ENCODE peak calls at places on chromosomes 6 and 20, in five cellular contexts. One of them, this sample, is unnamed. For H3K79me2, the result is how much of the 10 kb centered on the place peaks cover.

GRCh38 chr20:20367681-20368413 is at the start of gene INSM1:
- DNase-seq in HepG2: no peak
- DNase-seq in GM12878: no peak
- DNase-seq in K562: no peak
- DNase-seq in H1: no peak
- DNase-seq in this sample: peak

GRCh38 chr20:63964412-63964811 is 5.3 kb downstream of the ZNF512B start:
- DNase-seq in HepG2: no peak
- DNase-seq in GM12878: no peak
- DNase-seq in K562: no peak
- DNase-seq in H1: no peak
- DNase-seq in this sample: no peak

GRCh38 chr6:93801101-93801847 is 381.9 kb upstream of the EPHA7 start:
- DNase-seq in HepG2: no peak
- DNase-seq in GM12878: no peak
- DNase-seq in K562: no peak
- DNase-seq in H1: no peak
- DNase-seq in this sample: no peak

GRCh38 chr6:124962617-124963415 is 579 bp downstream of the RNF217 start:
- DNase-seq in HepG2: no peak
- DNase-seq in GM12878: no peak
- DNase-seq in K562: peak
- DNase-seq in H1: peak
- DNase-seq in this sample: peak

GRCh38 chr20:3164043-3164762 is 4.5 kb upstream of the FASTKD5 start:
- DNase-seq in HepG2: no peak
- DNase-seq in GM12878: no peak
- DNase-seq in K562: no peak
- DNase-seq in H1: no peak
- DNase-seq in this sample: no peak

GRCh38 chr6:143368426-143368825 is 82.1 kb downstream of the ADAT2 start:
- DNase-seq in HepG2: no peak
- DNase-seq in GM12878: peak
- DNase-seq in K562: peak
- DNase-seq in H1: no peak
- DNase-seq in this sample: no peak

GRCh38 chr20:51417745-51418529 is 124.6 kb downstream of the NFATC2 start:
- DNase-seq in HepG2: no peak
- DNase-seq in GM12878: no peak
- DNase-seq in K562: no peak
- DNase-seq in H1: no peak
- DNase-seq in this sample: no peak

GRCh38 chr20:18677126-18677525 is 89.3 kb downstream of the DTD1 start:
- DNase-seq in HepG2: no peak
- DNase-seq in GM12878: no peak
- DNase-seq in K562: no peak
- DNase-seq in H1: no peak
- DNase-seq in this sample: no peak

GRCh38 chr6:145878591-145879295 is 64.1 kb upstream of the FBXO30 start:
- DNase-seq in HepG2: no peak
- DNase-seq in GM12878: no peak
- DNase-seq in K562: no peak
- DNase-seq in H1: no peak
- DNase-seq in this sample: no peak

GRCh38 chr6:37971711-37972410 is 152.3 kb downstream of the ZFAND3 start:
- DNase-seq in HepG2: no peak
- DNase-seq in GM12878: no peak
- DNase-seq in K562: no peak
- DNase-seq in H1: no peak
- DNase-seq in this sample: no peak

GRCh38 chr6:166736606-166737005 is 109.6 kb upstream of the RPS6KA2 start:
- DNase-seq in HepG2: no peak
- DNase-seq in GM12878: no peak
- DNase-seq in K562: no peak
- DNase-seq in H1: peak
- DNase-seq in this sample: no peak

GRCh38 chr6:44630125-44631028 is 242.9 kb downstream of the CDC5L start:
- DNase-seq in HepG2: peak
- DNase-seq in GM12878: no peak
- DNase-seq in K562: peak
- DNase-seq in H1: peak
- DNase-seq in this sample: peak

GRCh38 chr20:62485062-62485700 is 9.4 kb upstream of the GATA5 start:
- DNase-seq in HepG2: no peak
- DNase-seq in GM12878: no peak
- DNase-seq in K562: peak
- DNase-seq in H1: no peak
- DNase-seq in this sample: no peak

GRCh38 chr20:6299451-6299850 is 176.6 kb upstream of the FERMT1 start:
- DNase-seq in HepG2: no peak
- DNase-seq in GM12878: no peak
- DNase-seq in K562: no peak
- DNase-seq in H1: no peak
- DNase-seq in this sample: no peak

GRCh38 chr6:167799033-167799933 is 27.4 kb upstream of the AFDN start:
- DNase-seq in HepG2: no peak
- DNase-seq in GM12878: no peak
- DNase-seq in K562: no peak
- DNase-seq in H1: peak
- DNase-seq in this sample: peak

GRCh38 chr6:109961666-109962065 is 16.4 kb upstream of the GPR6 start:
- DNase-seq in HepG2: no peak
- DNase-seq in GM12878: no peak
- DNase-seq in K562: no peak
- DNase-seq in H1: no peak
- DNase-seq in this sample: no peak

GRCh38 chr20:63373996-63374395 is 12.8 kb upstream of the CHRNA4 start:
- DNase-seq in HepG2: no peak
- DNase-seq in GM12878: no peak
- DNase-seq in K562: no peak
- DNase-seq in H1: no peak
- DNase-seq in this sample: no peak

GRCh38 chr20:21208999-21209398 is 83.1 kb downstream of the KIZ start:
- DNase-seq in HepG2: no peak
- DNase-seq in GM12878: no peak
- DNase-seq in K562: no peak
- DNase-seq in H1: no peak
- DNase-seq in this sample: peak

GRCh38 chr6:94071835-94072234 is 652.5 kb upstream of the EPHA7 start:
- DNase-seq in HepG2: no peak
- DNase-seq in GM12878: no peak
- DNase-seq in K562: no peak
- DNase-seq in H1: no peak
- DNase-seq in this sample: no peak

GRCh38 chr6:47094351-47094925 is 52.3 kb upstream of the ADGRF1 start:
- DNase-seq in HepG2: peak
- DNase-seq in GM12878: no peak
- DNase-seq in K562: no peak
- DNase-seq in H1: no peak
- DNase-seq in this sample: no peak

GRCh38 chr6:156279306-156279969 is 497.7 kb upstream of the ARID1B start:
- DNase-seq in HepG2: no peak
- DNase-seq in GM12878: peak
- DNase-seq in K562: no peak
- DNase-seq in H1: no peak
- DNase-seq in this sample: peak

GRCh38 chr20:3927486-3928291 is 38.5 kb downstream of the PANK2 start:
- DNase-seq in HepG2: no peak
- DNase-seq in GM12878: no peak
- DNase-seq in K562: no peak
- DNase-seq in H1: peak
- DNase-seq in this sample: no peak

GRCh38 chr20:38170914-38171300 is 5.8 kb upstream of the TGM2 start:
- DNase-seq in HepG2: no peak
- DNase-seq in GM12878: no peak
- DNase-seq in K562: no peak
- DNase-seq in H1: no peak
- DNase-seq in this sample: no peak

GRCh38 chr20:32678948-32679347 is 5.2 kb upstream of the C20orf203 start:
- DNase-seq in HepG2: no peak
- DNase-seq in GM12878: no peak
- DNase-seq in K562: no peak
- DNase-seq in H1: no peak
- DNase-seq in this sample: no peak

GRCh38 chr6:130927305-130927704 is 100.1 kb downstream of the SMLR1 start:
- DNase-seq in HepG2: peak
- DNase-seq in GM12878: no peak
- DNase-seq in K562: peak
- DNase-seq in H1: no peak
- DNase-seq in this sample: no peak

GRCh38 chr20:57315964-57316480 is 13.6 kb upstream of the SPO11 start:
- DNase-seq in HepG2: no peak
- DNase-seq in GM12878: no peak
- DNase-seq in K562: no peak
- DNase-seq in H1: no peak
- DNase-seq in this sample: no peak

GRCh38 chr20:5001174-5002076 is at the start of gene SLC23A2:
- DNase-seq in HepG2: no peak
- DNase-seq in GM12878: no peak
- DNase-seq in K562: peak
- DNase-seq in H1: peak
- DNase-seq in this sample: peak

GRCh38 chr6:35181313-35181932 is 32.3 kb upstream of the SCUBE3 start:
- DNase-seq in HepG2: no peak
- DNase-seq in GM12878: no peak
- DNase-seq in K562: no peak
- DNase-seq in H1: no peak
- DNase-seq in this sample: no peak

GRCh38 chr6:128098000-128098581 is 197.2 kb upstream of the THEMIS start:
- DNase-seq in HepG2: no peak
- DNase-seq in GM12878: no peak
- DNase-seq in K562: no peak
- DNase-seq in H1: no peak
- DNase-seq in this sample: no peak

GRCh38 chr6:80205404-80205803 is 98.9 kb downstream of the BCKDHB start:
- DNase-seq in HepG2: no peak
- DNase-seq in GM12878: no peak
- DNase-seq in K562: no peak
- DNase-seq in H1: no peak
- DNase-seq in this sample: no peak

GRCh38 chr6:84078335-84078734 is 44.8 kb downstream of the MRAP2 start:
- DNase-seq in HepG2: no peak
- DNase-seq in GM12878: no peak
- DNase-seq in K562: peak
- DNase-seq in H1: no peak
- DNase-seq in this sample: no peak

GRCh38 chr6:14046476-14047068 is 71.0 kb upstream of the CD83 start:
- DNase-seq in HepG2: peak
- DNase-seq in GM12878: no peak
- DNase-seq in K562: peak
- DNase-seq in H1: peak
- DNase-seq in this sample: peak

GRCh38 chr6:8229913-8230312 is 127.6 kb upstream of the EEF1E1 start:
- DNase-seq in HepG2: no peak
- DNase-seq in GM12878: no peak
- DNase-seq in K562: no peak
- DNase-seq in H1: no peak
- DNase-seq in this sample: no peak

GRCh38 chr6:156659317-156660198 is 117.6 kb upstream of the ARID1B start:
- DNase-seq in HepG2: no peak
- DNase-seq in GM12878: no peak
- DNase-seq in K562: no peak
- DNase-seq in H1: no peak
- DNase-seq in this sample: no peak

GRCh38 chr6:72418495-72418894 is 203.4 kb upstream of the KCNQ5 start:
- DNase-seq in HepG2: no peak
- DNase-seq in GM12878: no peak
- DNase-seq in K562: peak
- DNase-seq in H1: no peak
- DNase-seq in this sample: no peak

GRCh38 chr20:38201356-38201755 is 36.3 kb upstream of the TGM2 start:
- DNase-seq in HepG2: no peak
- DNase-seq in GM12878: no peak
- DNase-seq in K562: peak
- DNase-seq in H1: no peak
- DNase-seq in this sample: no peak

GRCh38 chr6:87483929-87484328 is 11.2 kb downstream of the SLC35A1 start:
- DNase-seq in HepG2: peak
- DNase-seq in GM12878: no peak
- DNase-seq in K562: peak
- DNase-seq in H1: peak
- DNase-seq in this sample: peak

GRCh38 chr6:43939281-43940070 is 169.5 kb downstream of the VEGFA start:
- DNase-seq in HepG2: no peak
- DNase-seq in GM12878: no peak
- DNase-seq in K562: no peak
- DNase-seq in H1: no peak
- DNase-seq in this sample: peak

GRCh38 chr20:34111712-34112599 is at the start of gene EIF2S2:
- DNase-seq in HepG2: peak
- DNase-seq in GM12878: peak
- DNase-seq in K562: peak
- DNase-seq in H1: peak
- DNase-seq in this sample: peak

GRCh38 chr20:34111057-34111711 is 859 bp downstream of the EIF2S2 start:
- DNase-seq in HepG2: no peak
- DNase-seq in GM12878: no peak
- DNase-seq in K562: peak
- DNase-seq in H1: no peak
- DNase-seq in this sample: peak

GRCh38 chr20:34110025-34111013 is 1.7 kb downstream of the EIF2S2 start:
- DNase-seq in HepG2: peak
- DNase-seq in GM12878: no peak
- DNase-seq in K562: peak
- DNase-seq in H1: no peak
- DNase-seq in this sample: no peak

GRCh38 chr20:34114809-34115208 is 2.8 kb upstream of the EIF2S2 start:
- DNase-seq in HepG2: no peak
- DNase-seq in GM12878: no peak
- DNase-seq in K562: no peak
- DNase-seq in H1: no peak
- DNase-seq in this sample: no peak

GRCh38 chr20:34112600-34113061 is 588 bp upstream of the EIF2S2 start:
- DNase-seq in HepG2: peak
- DNase-seq in GM12878: no peak
- DNase-seq in K562: peak
- DNase-seq in H1: no peak
- DNase-seq in this sample: peak
- TF ChIP-seq RFX5 in HepG2: no peak
- TF ChIP-seq RFX5 in GM12878: no peak
- TF ChIP-seq RFX5 in K562: no peak
- TF ChIP-seq RFX5 in H1: no peak
- TF ChIP-seq RFX5 in this sample: peak

GRCh38 chr6:5260661-5261544 is at the start of the genes FARS2 and LYRM4:
- DNase-seq in HepG2: peak
- DNase-seq in GM12878: no peak
- DNase-seq in K562: peak
- DNase-seq in H1: peak
- DNase-seq in this sample: peak
- H3K79me2 ChIP-seq in HepG2: half or more
- H3K79me2 ChIP-seq in GM12878: under half
- H3K79me2 ChIP-seq in K562: half or more
- H3K79me2 ChIP-seq in H1: under half
- H3K79me2 ChIP-seq in this sample: half or more

GRCh38 chr20:31602430-31602778 is 2.7 kb upstream of the ID1 start:
- DNase-seq in HepG2: no peak
- DNase-seq in GM12878: no peak
- DNase-seq in K562: no peak
- DNase-seq in H1: no peak
- DNase-seq in this sample: no peak
- TF ChIP-seq RFX5 in HepG2: no peak
- TF ChIP-seq RFX5 in GM12878: no peak
- TF ChIP-seq RFX5 in K562: no peak
- TF ChIP-seq RFX5 in H1: no peak
- TF ChIP-seq RFX5 in this sample: no peak

GRCh38 chr6:90178294-90178678 is 118.4 kb downstream of the BACH2 start:
- DNase-seq in HepG2: no peak
- DNase-seq in GM12878: no peak
- DNase-seq in K562: no peak
- DNase-seq in H1: no peak
- DNase-seq in this sample: no peak
- H3K79me2 ChIP-seq in HepG2: under half
- H3K79me2 ChIP-seq in GM12878: under half
- H3K79me2 ChIP-seq in K562: under half
- H3K79me2 ChIP-seq in H1: under half
- H3K79me2 ChIP-seq in this sample: under half